ENCODE peak calls at places on chromosomes 7 and 10, in five cellular contexts. One of them, this sample, is unnamed.

GRCh38 chr7:112556633-112557032 is 75.8 kb downstream of the LSMEM1 start:
- DNase-seq in effector CD4-positive, alpha-beta T cell: no peak
- DNase-seq in NCI-H2081: no peak
- DNase-seq in activated naive CD4-positive, alpha-beta T cell: no peak
- DNase-seq in stromal cell of bone marrow: no peak
- DNase-seq in this sample: no peak

GRCh38 chr10:122323188-122323587 is 51.3 kb upstream of the PLEKHA1 start:
- DNase-seq in effector CD4-positive, alpha-beta T cell: no peak
- DNase-seq in NCI-H2081: no peak
- DNase-seq in activated naive CD4-positive, alpha-beta T cell: no peak
- DNase-seq in stromal cell of bone marrow: no peak
- DNase-seq in this sample: no peak

GRCh38 chr7:80699030-80699638 is 60.7 kb downstream of the CD36 start:
- DNase-seq in effector CD4-positive, alpha-beta T cell: no peak
- DNase-seq in NCI-H2081: peak
- DNase-seq in activated naive CD4-positive, alpha-beta T cell: no peak
- DNase-seq in stromal cell of bone marrow: no peak
- DNase-seq in this sample: no peak

GRCh38 chr7:159107052-159107892 is 37.4 kb downstream of the VIPR2 start:
- DNase-seq in effector CD4-positive, alpha-beta T cell: no peak
- DNase-seq in NCI-H2081: no peak
- DNase-seq in activated naive CD4-positive, alpha-beta T cell: no peak
- DNase-seq in stromal cell of bone marrow: no peak
- DNase-seq in this sample: no peak

GRCh38 chr10:102511562-102512274 is 7.9 kb downstream of the SUFU start:
- DNase-seq in effector CD4-positive, alpha-beta T cell: no peak
- DNase-seq in NCI-H2081: no peak
- DNase-seq in activated naive CD4-positive, alpha-beta T cell: no peak
- DNase-seq in stromal cell of bone marrow: no peak
- DNase-seq in this sample: no peak

GRCh38 chr7:28405662-28406061 is 6.7 kb upstream of the CREB5 start:
- DNase-seq in effector CD4-positive, alpha-beta T cell: no peak
- DNase-seq in NCI-H2081: no peak
- DNase-seq in activated naive CD4-positive, alpha-beta T cell: no peak
- DNase-seq in stromal cell of bone marrow: peak
- DNase-seq in this sample: peak

GRCh38 chr10:48526371-48526821 is 78.5 kb downstream of the ARHGAP22 start:
- DNase-seq in effector CD4-positive, alpha-beta T cell: no peak
- DNase-seq in NCI-H2081: no peak
- DNase-seq in activated naive CD4-positive, alpha-beta T cell: no peak
- DNase-seq in stromal cell of bone marrow: peak
- DNase-seq in this sample: peak

GRCh38 chr10:90751107-90751997 is 106.5 kb downstream of the HTR7 start:
- DNase-seq in effector CD4-positive, alpha-beta T cell: peak
- DNase-seq in NCI-H2081: peak
- DNase-seq in activated naive CD4-positive, alpha-beta T cell: no peak
- DNase-seq in stromal cell of bone marrow: peak
- DNase-seq in this sample: no peak

GRCh38 chr10:123427386-123427785 is 238.8 kb upstream of the GPR26 start:
- DNase-seq in effector CD4-positive, alpha-beta T cell: no peak
- DNase-seq in NCI-H2081: no peak
- DNase-seq in activated naive CD4-positive, alpha-beta T cell: no peak
- DNase-seq in stromal cell of bone marrow: no peak
- DNase-seq in this sample: no peak

GRCh38 chr10:19945275-19945674 is 129.0 kb downstream of the PLXDC2 start:
- DNase-seq in effector CD4-positive, alpha-beta T cell: no peak
- DNase-seq in NCI-H2081: no peak
- DNase-seq in activated naive CD4-positive, alpha-beta T cell: no peak
- DNase-seq in stromal cell of bone marrow: no peak
- DNase-seq in this sample: no peak

GRCh38 chr7:108347616-108348015 is 108.6 kb downstream of the NRCAM start:
- DNase-seq in effector CD4-positive, alpha-beta T cell: no peak
- DNase-seq in NCI-H2081: no peak
- DNase-seq in activated naive CD4-positive, alpha-beta T cell: no peak
- DNase-seq in stromal cell of bone marrow: peak
- DNase-seq in this sample: peak

GRCh38 chr10:133378251-133379096 is 588 bp upstream of the PAOX start:
- DNase-seq in effector CD4-positive, alpha-beta T cell: peak
- DNase-seq in NCI-H2081: no peak
- DNase-seq in activated naive CD4-positive, alpha-beta T cell: no peak
- DNase-seq in stromal cell of bone marrow: no peak
- DNase-seq in this sample: peak

GRCh38 chr7:87131806-87132205 is 20.4 kb upstream of the DMTF1 start:
- DNase-seq in effector CD4-positive, alpha-beta T cell: no peak
- DNase-seq in NCI-H2081: no peak
- DNase-seq in activated naive CD4-positive, alpha-beta T cell: no peak
- DNase-seq in stromal cell of bone marrow: no peak
- DNase-seq in this sample: no peak

GRCh38 chr10:4246881-4247358 is 461.9 kb upstream of the KLF6 start:
- DNase-seq in effector CD4-positive, alpha-beta T cell: no peak
- DNase-seq in NCI-H2081: no peak
- DNase-seq in activated naive CD4-positive, alpha-beta T cell: no peak
- DNase-seq in stromal cell of bone marrow: peak
- DNase-seq in this sample: peak

GRCh38 chr10:86899670-86900276 is 57.6 kb downstream of the MMRN2 start:
- DNase-seq in effector CD4-positive, alpha-beta T cell: peak
- DNase-seq in NCI-H2081: peak
- DNase-seq in activated naive CD4-positive, alpha-beta T cell: no peak
- DNase-seq in stromal cell of bone marrow: peak
- DNase-seq in this sample: no peak

GRCh38 chr7:128425851-128426250 is 16.1 kb upstream of the IMPDH1 start:
- DNase-seq in effector CD4-positive, alpha-beta T cell: peak
- DNase-seq in NCI-H2081: peak
- DNase-seq in activated naive CD4-positive, alpha-beta T cell: peak
- DNase-seq in stromal cell of bone marrow: no peak
- DNase-seq in this sample: no peak

GRCh38 chr10:97380513-97380912 is 20.6 kb downstream of the RRP12 start:
- DNase-seq in effector CD4-positive, alpha-beta T cell: no peak
- DNase-seq in NCI-H2081: no peak
- DNase-seq in activated naive CD4-positive, alpha-beta T cell: no peak
- DNase-seq in stromal cell of bone marrow: no peak
- DNase-seq in this sample: no peak

This sample was measured in GM04503.